ENCODE peak calls at places on chromosome 13, in six cellular contexts. L is thoracic aorta; A is stomach; M is Karpas-422; I is psoas muscle; D is CD8-positive, alpha-beta memory T cell. Z is an unnamed sample. For H3K27me3, the result is how much of the 10 kb centered on the place peaks cover.

GRCh38 chr13:92951273-92951820 is 275.3 kb upstream of the GPC6 start:
- DNase-seq in D (no peak), L (no peak), I (no peak), M (no peak), A (no peak), Z (no peak)

GRCh38 chr13:92963029-92963428 is 263.6 kb upstream of the GPC6 start:
- DNase-seq in D (no peak), L (no peak), M (no peak), I (no peak), A (no peak), Z (no peak)

GRCh38 chr13:76745246-76746200 is 140.7 kb downstream of the KCTD12 start:
- DNase-seq in M (peak), L (no peak), I (no peak), D (no peak), A (no peak), Z (no peak)

GRCh38 chr13:29594710-29595379 is 643 bp downstream of the SLC7A1 start:
- DNase-seq in I (peak), L (peak), D (peak), M (peak), A (peak), Z (peak)

GRCh38 chr13:87582399-87582798 is 88.8 kb upstream of the SLITRK5 start:
- DNase-seq in D (no peak), A (no peak), M (no peak), I (no peak), L (no peak), Z (no peak)

GRCh38 chr13:108859202-108860012 is 230.0 kb downstream of the MYO16 start:
- DNase-seq in L (no peak), I (no peak), A (no peak), D (no peak), M (no peak), Z (no peak)

GRCh38 chr13:32033744-32034143 is 2.2 kb downstream of the FRY start:
- DNase-seq in M (no peak), L (no peak), A (no peak), I (no peak), D (no peak), Z (no peak)

GRCh38 chr13:91185294-91185863 is 162.1 kb upstream of the MIR17HG start:
- DNase-seq in A (no peak), D (no peak), I (no peak), L (no peak), M (peak), Z (no peak)

GRCh38 chr13:44470623-44471562 is 97.3 kb downstream of the SERP2 start:
- DNase-seq in M (peak), D (no peak), L (no peak), I (no peak), A (no peak), Z (no peak)

GRCh38 chr13:113073942-113074341 is 31.6 kb upstream of the F7 start:
- DNase-seq in A (no peak), M (no peak), I (peak), D (peak), L (no peak), Z (no peak)

GRCh38 chr13:113074876-113075275 is 30.7 kb upstream of the F7 start:
- DNase-seq in M (no peak), A (no peak), L (no peak), D (peak), I (peak), Z (no peak)

GRCh38 chr13:113074401-113074800 is 31.2 kb upstream of the F7 start:
- DNase-seq in A (no peak), D (peak), M (no peak), I (peak), L (no peak), Z (no peak)

GRCh38 chr13:113076681-113077401 is 28.8 kb upstream of the F7 start:
- DNase-seq in L (no peak), A (no peak), D (peak), M (no peak), I (no peak), Z (no peak)

GRCh38 chr13:113075711-113076110 is 29.9 kb upstream of the F7 start:
- DNase-seq in L (no peak), I (no peak), D (peak), M (no peak), A (no peak), Z (no peak)
- H3K27ac ChIP-seq in L (no peak), I (no peak), D (no peak), M (no peak), A (no peak), Z (no peak)

GRCh38 chr13:106491928-106492327 is 43.5 kb downstream of the EFNB2 start:
- DNase-seq in I (no peak), D (no peak), A (no peak), L (no peak), M (no peak), Z (no peak)

GRCh38 chr13:106490887-106491321 is 44.6 kb downstream of the EFNB2 start:
- DNase-seq in I (no peak), M (no peak), L (no peak), D (no peak), A (no peak), Z (peak)

GRCh38 chr13:106493569-106493968 is 41.9 kb downstream of the EFNB2 start:
- DNase-seq in D (no peak), I (no peak), M (no peak), L (no peak), A (no peak), Z (no peak)

GRCh38 chr13:106491463-106491862 is 44.0 kb downstream of the EFNB2 start:
- DNase-seq in A (no peak), L (no peak), I (no peak), D (no peak), M (no peak), Z (no peak)

GRCh38 chr13:106492576-106493323 is 42.7 kb downstream of the EFNB2 start:
- DNase-seq in A (no peak), D (no peak), M (no peak), L (no peak), I (no peak), Z (no peak)
- H3K27me3 ChIP-seq in A (under half), D (under half), M (under half), L (under half), I (under half), Z (under half)

DNA sequence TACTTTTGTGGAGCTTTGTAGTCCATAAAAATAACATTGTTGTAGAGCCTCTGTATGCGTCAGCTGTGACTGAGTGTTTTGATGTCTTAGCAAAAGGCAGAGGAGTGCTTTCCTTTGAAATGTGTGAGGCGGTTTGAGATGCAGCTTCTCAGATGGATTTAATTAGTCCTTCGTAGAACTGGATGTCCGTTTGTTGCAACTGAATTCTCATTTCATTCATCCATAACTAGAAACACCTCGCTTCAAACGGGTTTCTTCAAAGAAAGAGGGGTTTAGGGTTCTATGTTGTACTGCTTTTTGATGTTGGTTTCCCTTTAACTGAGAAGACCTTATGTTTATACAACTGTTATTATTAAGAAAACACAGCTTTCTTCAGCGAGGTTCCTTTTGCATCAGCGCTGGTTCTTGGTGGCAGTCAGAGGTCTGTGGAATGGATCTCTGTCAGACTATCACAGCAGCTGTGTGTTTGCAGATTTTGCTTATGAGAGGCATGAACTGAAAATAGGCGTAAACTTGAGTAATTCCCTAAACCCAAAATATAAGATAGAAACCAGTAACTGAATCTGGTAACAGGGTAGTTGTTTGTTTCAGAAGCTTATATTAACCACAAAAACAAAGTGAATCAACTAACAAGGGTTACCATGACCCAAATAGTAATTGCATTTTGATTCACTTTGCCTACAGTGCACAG is 194.4 kb downstream of the GGACT start:
- DNase-seq in I (no peak), M (no peak), D (no peak), L (no peak), A (no peak), Z (no peak)
- H3K4me3 ChIP-seq in I (no peak), M (no peak), D (no peak), L (no peak), A (no peak), Z (no peak)

GRCh38 chr13:94315188-94315587 is 164.3 kb downstream of the DCT start:
- DNase-seq in D (no peak), L (no peak), M (no peak), A (no peak), I (no peak), Z (no peak)
- H3K27ac ChIP-seq in D (no peak), L (no peak), M (no peak), A (no peak), I (no peak), Z (no peak)

DNA sequence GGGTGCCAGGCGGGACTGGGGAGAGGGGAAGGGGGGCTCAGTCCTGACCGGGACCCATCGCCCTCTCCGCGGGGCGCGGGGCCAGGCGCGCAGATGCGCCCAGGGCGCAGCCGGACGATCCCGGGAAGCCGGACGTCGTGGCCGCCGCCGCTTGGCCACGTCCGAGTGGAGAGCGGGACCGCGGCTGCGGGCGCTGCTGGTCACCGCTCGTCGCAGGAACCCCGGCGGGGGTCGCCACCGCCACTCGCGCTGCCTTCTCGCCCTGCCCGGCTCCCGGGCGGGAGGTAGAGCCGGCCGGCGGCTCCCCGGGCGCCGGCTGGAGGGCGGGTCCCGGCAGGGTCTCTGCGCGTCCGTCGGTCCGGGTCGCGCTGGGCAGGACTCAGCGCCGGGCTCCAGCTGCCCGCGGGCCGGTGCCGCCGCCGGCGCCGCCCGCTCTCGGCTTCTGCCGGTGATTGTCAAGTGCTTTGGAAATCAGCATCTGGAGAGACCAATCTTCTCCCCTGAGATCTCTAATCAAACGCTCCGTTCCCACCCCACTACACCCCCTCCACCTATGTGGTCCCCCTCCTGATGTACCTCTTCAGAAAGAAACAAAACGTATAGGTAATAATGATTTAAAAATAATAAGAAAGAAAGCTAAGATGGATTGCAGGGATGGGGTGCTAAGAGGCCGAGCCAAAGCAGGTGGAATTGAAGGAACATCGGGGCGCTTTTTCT is 464.4 kb downstream of the ITGBL1 start:
- DNase-seq in I (no peak), M (no peak), L (no peak), A (no peak), D (no peak), Z (no peak)
- H3K27me3 ChIP-seq in I (under half), M (under half), L (under half), A (under half), D (under half), Z (under half)

DNA sequence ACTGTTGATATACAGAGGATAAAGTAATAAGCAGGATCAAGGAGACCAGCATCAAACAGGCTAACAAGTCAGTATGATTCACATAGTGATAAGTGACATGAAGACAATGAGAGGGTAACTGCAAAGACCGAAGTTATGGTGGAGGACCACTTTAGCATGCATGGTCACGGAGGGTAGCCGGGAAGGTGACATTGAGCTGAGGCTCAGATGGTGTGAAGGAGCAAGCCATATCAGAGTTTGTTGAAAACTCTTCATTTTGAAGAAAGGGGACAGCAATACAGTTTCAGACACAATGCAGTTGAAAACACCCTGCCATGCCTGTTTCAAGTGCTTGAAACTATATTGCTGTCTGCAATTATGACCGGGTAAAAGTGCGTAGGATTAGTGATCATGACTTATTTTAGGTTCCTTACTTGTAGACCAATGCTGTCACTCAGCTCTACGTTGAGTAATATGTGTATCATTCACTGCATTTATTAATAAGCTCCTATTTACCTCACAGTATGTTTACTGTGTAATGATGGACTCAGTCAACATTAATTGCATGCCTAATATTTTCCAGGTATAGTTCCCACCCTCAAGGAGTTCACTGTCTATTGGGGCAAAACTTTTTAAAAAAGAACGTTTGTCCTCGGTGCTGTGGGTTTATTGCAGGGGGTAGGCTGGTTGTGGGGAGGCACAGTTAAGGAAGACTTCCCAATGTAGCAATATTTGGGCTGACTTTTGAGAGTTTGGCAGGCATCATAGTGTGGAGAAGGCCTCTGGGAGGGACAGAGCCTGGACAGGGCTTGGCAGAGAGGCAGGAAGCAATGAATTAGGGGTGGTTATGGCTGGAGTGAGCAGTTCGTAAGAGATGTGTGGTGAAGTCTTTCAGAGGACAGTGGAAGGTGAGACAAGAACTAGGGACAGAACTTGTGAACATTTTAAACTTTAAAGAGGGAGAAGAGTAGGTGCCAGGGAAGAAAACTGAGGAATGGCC is 3.2 kb downstream of the UBAC2 start:
- DNase-seq in A (no peak), D (no peak), I (no peak), M (peak), L (no peak), Z (no peak)
- H3K4me3 ChIP-seq in A (no peak), D (peak), I (no peak), M (peak), L (no peak), Z (peak)

Z was measured in effector memory CD4-positive, alpha-beta T cell.